ENCODE peak calls at places on chromosomes 1 and 21, in five cellular contexts. X is HepG2, P is HCT116, R is GM12878, O is SK-N-SH. W is an unnamed sample.

GRCh38 chr1:169906938-169907337 is 13.2 kb upstream of the SCYL3 start:
- DNase-seq in P (no peak), O (no peak), X (no peak), R (no peak), W (no peak)

GRCh38 chr1:80675469-80675868 is 1125.3 kb upstream of the ADGRL2 start:
- DNase-seq in X (no peak), P (no peak), R (no peak), O (no peak), W (no peak)

GRCh38 chr21:21971384-21971783 is 973.2 kb downstream of the NCAM2 start:
- DNase-seq in X (no peak), R (no peak), O (no peak), P (no peak), W (no peak)

GRCh38 chr1:188463919-188464318 is 1635.2 kb downstream of the PLA2G4A start:
- DNase-seq in O (no peak), X (no peak), P (no peak), R (no peak), W (no peak)

GRCh38 chr1:94883688-94884087 is 43.2 kb downstream of the CNN3 start:
- DNase-seq in X (peak), R (no peak), P (no peak), O (no peak), W (peak)

GRCh38 chr1:26907071-26907922 is 6.5 kb downstream of the NR0B2 start:
- DNase-seq in X (peak), R (no peak), O (no peak), P (peak), W (no peak)

GRCh38 chr1:119647228-119647733 is 785 bp downstream of the ZNF697 start:
- DNase-seq in O (peak), R (no peak), X (no peak), P (no peak), W (no peak)

GRCh38 chr1:161021168-161021958 is 411 bp upstream of the F11R start:
- DNase-seq in P (peak), R (peak), X (peak), O (peak), W (peak)

GRCh38 chr1:42214447-42214871 is 49.9 kb upstream of the GUCA2A start:
- DNase-seq in R (no peak), X (peak), P (no peak), O (no peak), W (peak)

GRCh38 chr1:197774691-197775281 is 494 bp downstream of the DENND1B start:
- DNase-seq in X (peak), O (peak), P (no peak), R (no peak), W (peak)

GRCh38 chr1:68675336-68675735 is 178.5 kb upstream of the DEPDC1 start:
- DNase-seq in R (no peak), O (no peak), P (no peak), X (no peak), W (no peak)

GRCh38 chr1:6904476-6905170 is 119.4 kb downstream of the CAMTA1 start:
- DNase-seq in X (no peak), R (no peak), O (no peak), P (no peak), W (no peak)

GRCh38 chr1:174572771-174573170 is 125.0 kb downstream of the GPR52 start:
- DNase-seq in R (no peak), X (no peak), P (no peak), O (no peak), W (no peak)

GRCh38 chr1:227729881-227730629 is 5.0 kb downstream of the JMJD4 start:
- DNase-seq in P (peak), O (peak), R (no peak), X (peak), W (peak)

GRCh38 chr1:162632234-162632666 is at the start of gene DDR2:
- DNase-seq in R (no peak), X (no peak), O (peak), P (no peak), W (no peak)

GRCh38 chr1:6483010-6483760 is 8.3 kb downstream of the PLEKHG5 start:
- DNase-seq in R (no peak), P (no peak), X (no peak), O (no peak), W (peak)

GRCh38 chr1:232045571-232045970 is 419.0 kb downstream of the DISC1 start:
- DNase-seq in R (no peak), P (no peak), X (no peak), O (no peak), W (no peak)

GRCh38 chr1:84830136-84830535 is 62.9 kb downstream of the LPAR3 start:
- DNase-seq in R (no peak), P (no peak), O (no peak), X (no peak), W (no peak)

DNA sequence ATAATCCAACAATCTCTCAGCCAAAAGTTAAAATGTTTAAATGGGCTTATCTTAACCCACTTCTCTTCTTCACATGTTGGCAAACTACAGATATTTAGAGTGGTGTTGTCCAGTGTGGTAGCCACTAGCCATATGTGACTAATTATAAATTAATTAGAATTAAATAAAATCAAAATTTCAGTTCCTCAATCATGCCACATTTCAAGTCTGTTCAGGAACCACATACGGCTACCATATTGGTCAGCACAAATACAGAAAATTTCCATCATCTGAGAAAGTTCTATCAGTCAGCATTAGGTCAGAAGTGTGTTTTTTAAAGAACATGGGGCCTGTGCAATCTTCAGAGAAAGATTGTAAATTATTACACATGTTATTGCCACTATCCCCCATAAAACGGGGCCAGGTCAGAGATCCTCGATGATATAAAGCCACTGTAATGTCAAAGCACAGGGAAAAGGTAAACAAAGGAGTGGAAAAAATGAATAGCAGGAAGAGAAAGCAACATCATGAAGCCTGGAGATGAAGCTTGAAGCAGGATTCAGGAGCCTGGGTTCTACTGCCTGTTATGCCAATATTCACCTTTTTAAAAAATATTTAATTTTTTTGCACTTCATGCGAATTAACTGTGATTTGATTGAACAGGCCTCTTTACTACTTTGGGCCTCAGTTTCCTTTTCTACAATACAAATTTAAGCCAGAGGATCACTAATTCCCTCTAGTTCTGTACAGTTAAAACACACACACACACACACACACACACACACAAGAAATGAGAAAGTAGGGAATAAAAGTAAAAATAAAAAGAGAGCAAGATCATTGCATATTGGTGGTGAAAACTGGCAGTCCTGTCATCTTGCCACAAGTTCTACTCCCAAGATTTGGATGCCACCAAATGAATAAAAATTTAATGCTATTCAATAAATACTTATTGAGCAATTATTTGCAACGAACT is 2.3 kb downstream of the RSBN1 start:
- DNase-seq in O (no peak), X (peak), P (no peak), R (no peak), W (no peak)
- TF ChIP-seq JUND in O (no peak), X (no peak), P (no peak), R (no peak), W (no peak)

DNA sequence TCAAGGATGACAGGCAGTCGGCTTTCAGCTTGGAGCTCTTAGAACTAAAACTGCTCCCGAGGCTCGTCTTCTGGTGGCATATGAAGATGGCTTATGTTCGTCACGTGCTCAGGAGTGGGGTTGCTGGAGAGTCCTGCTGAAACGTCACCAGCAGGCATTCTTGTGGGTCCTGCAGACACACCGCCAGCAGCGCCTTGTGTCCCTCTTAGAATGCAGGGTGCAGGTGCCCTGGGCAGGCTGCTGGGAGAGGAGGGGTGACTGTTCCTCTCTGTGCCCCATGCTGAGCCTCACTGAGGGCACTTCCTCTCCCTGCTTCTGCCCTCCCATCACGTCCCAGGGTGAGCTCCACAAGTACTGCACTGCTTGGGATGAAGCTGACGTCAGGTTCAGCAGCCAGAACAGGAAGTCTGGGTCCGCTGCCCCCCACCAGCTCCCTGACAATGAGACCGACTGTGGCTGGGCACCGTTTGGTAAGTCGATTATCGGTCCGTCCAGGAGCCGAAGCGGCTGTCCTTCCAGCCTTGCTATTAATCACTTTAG is 20.8 kb downstream of the SLC37A1 start:
- DNase-seq in P (no peak), X (no peak), O (peak), R (no peak), W (no peak)
- TF ChIP-seq JUND in P (no peak), X (no peak), O (no peak), R (no peak), W (no peak)

GRCh38 chr21:32089771-32090170 is 189.1 kb downstream of the MIS18A start:
- DNase-seq in R (no peak), O (no peak), X (no peak), P (no peak), W (no peak)
- TF ChIP-seq JUND in R (no peak), O (no peak), X (no peak), P (no peak), W (no peak)

GRCh38 chr1:116766616-116767469 is 12.6 kb downstream of the CD2 start:
- DNase-seq in O (peak), P (no peak), X (no peak), R (no peak), W (no peak)
- TF ChIP-seq JUND in O (no peak), P (no peak), X (no peak), R (no peak), W (no peak)